ENCODE peak calls at places on chromosomes 13 and 19, in six cellular contexts. G is activated T-cell treated with anti-CD3 and anti-CD28 coated beads for 1 hour; D is GOT3; S is nephron progenitor cell; Q is Daoy; K is stimulated activated CD4-positive, alpha-beta T cell treated with anti-CD3 and anti-CD28 coated beads, Interleukin-12 subunit alpha, Interleukin-12 subunit beta, amount 100 ng/mL, for 24 hours. J is an unnamed sample.

GRCh38 chr13:98350746-98351330 is 173.8 kb upstream of the RNF113B start:
- DNase-seq in G (no peak), D (no peak), S (no peak), Q (no peak), K (no peak), J (no peak)

GRCh38 chr19:13275016-13275722 is 125.0 kb downstream of the IER2 start:
- DNase-seq in G (no peak), D (no peak), S (no peak), Q (peak), K (no peak), J (no peak)

GRCh38 chr19:47158367-47158791 is 27.7 kb downstream of the SAE1 start:
- DNase-seq in G (no peak), D (no peak), S (no peak), Q (no peak), K (no peak), J (no peak)

GRCh38 chr13:25963681-25964080 is 88.1 kb downstream of the SHISA2 start:
- DNase-seq in G (no peak), D (no peak), S (no peak), Q (peak), K (no peak), J (no peak)

GRCh38 chr13:97068146-97068545 is 73.9 kb upstream of the OXGR1 start:
- DNase-seq in G (no peak), D (no peak), S (no peak), Q (peak), K (no peak), J (no peak)

GRCh38 chr19:3145909-3146676 is 10.3 kb downstream of the GNA15 start:
- DNase-seq in G (no peak), D (no peak), S (no peak), Q (no peak), K (no peak), J (no peak)

GRCh38 chr19:52214241-52214640 is 24.4 kb downstream of the PPP2R1A start:
- DNase-seq in G (no peak), D (no peak), S (no peak), Q (no peak), K (no peak), J (no peak)

GRCh38 chr13:46683879-46684278 is 113.1 kb downstream of the ESD start:
- DNase-seq in G (no peak), D (no peak), S (no peak), Q (no peak), K (no peak), J (no peak)

GRCh38 chr19:15498910-15499309 is 9.4 kb upstream of the CYP4F22 start:
- DNase-seq in G (no peak), D (no peak), S (no peak), Q (peak), K (no peak), J (no peak)

GRCh38 chr19:43470288-43470687 is 4.9 kb upstream of the LYPD3 start:
- DNase-seq in G (peak), D (no peak), S (no peak), Q (peak), K (peak), J (peak)

GRCh38 chr19:7297742-7298141 is 3.5 kb upstream of the INSR start:
- DNase-seq in G (no peak), D (no peak), S (no peak), Q (no peak), K (no peak), J (no peak)

GRCh38 chr19:34254552-34255432 is at the start of gene GARRE1:
- DNase-seq in G (peak), D (no peak), S (peak), Q (peak), K (peak), J (no peak)

GRCh38 chr19:42313096-42313839 is at the start of gene TMEM145:
- DNase-seq in G (no peak), D (no peak), S (peak), Q (peak), K (no peak), J (no peak)

GRCh38 chr13:99656843-99657506 is 155.7 kb downstream of the TM9SF2 start:
- DNase-seq in G (peak), D (no peak), S (no peak), Q (no peak), K (no peak), J (no peak)

GRCh38 chr13:30071890-30072817 is 221.7 kb upstream of the UBL3 start:
- DNase-seq in G (no peak), D (no peak), S (no peak), Q (no peak), K (no peak), J (no peak)

GRCh38 chr13:29849071-29849541 is 1.3 kb downstream of the UBL3 start:
- DNase-seq in G (no peak), D (no peak), S (no peak), Q (peak), K (no peak), J (no peak)

GRCh38 chr19:38784224-38784623 is 4.8 kb upstream of the LGALS7B start:
- DNase-seq in G (no peak), D (no peak), S (no peak), Q (no peak), K (no peak), J (no peak)

GRCh38 chr13:73880365-73880764 is 253.8 kb downstream of the KLF12 start:
- DNase-seq in G (no peak), D (no peak), S (no peak), Q (peak), K (no peak), J (no peak)

GRCh38 chr13:50415428-50415827 is 400.2 kb downstream of the KCNRG start:
- DNase-seq in G (no peak), D (no peak), S (no peak), Q (no peak), K (no peak), J (no peak)

GRCh38 chr19:3986260-3987041 is 1.2 kb upstream of the EEF2 start:
- DNase-seq in G (peak), D (no peak), S (peak), Q (peak), K (no peak), J (no peak)

GRCh38 chr19:15464394-15465385 is at the start of gene RASAL3:
- DNase-seq in G (peak), D (no peak), S (no peak), Q (no peak), K (peak), J (no peak)

GRCh38 chr13:50800091-50800739 is 43.3 kb downstream of the DLEU7 start:
- DNase-seq in G (no peak), D (no peak), S (no peak), Q (peak), K (no peak), J (no peak)

GRCh38 chr19:51976852-51977251 is 9.8 kb downstream of the ZNF350 start:
- DNase-seq in G (no peak), D (no peak), S (no peak), Q (no peak), K (no peak), J (no peak)

GRCh38 chr19:46431824-46432223 is 3.1 kb upstream of the PNMA8C start:
- DNase-seq in G (no peak), D (no peak), S (no peak), Q (no peak), K (no peak), J (no peak)

GRCh38 chr13:103772576-103772975 is 706.4 kb upstream of the SLC10A2 start:
- DNase-seq in G (no peak), D (no peak), S (no peak), Q (peak), K (no peak), J (no peak)

GRCh38 chr13:86907116-86907515 is 764.1 kb upstream of the SLITRK5 start:
- DNase-seq in G (no peak), D (no peak), S (no peak), Q (no peak), K (no peak), J (no peak)

GRCh38 chr13:111482126-111482525 is 161.7 kb downstream of the TEX29 start:
- DNase-seq in G (no peak), D (no peak), S (no peak), Q (no peak), K (no peak), J (no peak)

GRCh38 chr13:23889598-23890224 is 511 bp upstream of the MIPEP start:
- DNase-seq in G (no peak), D (no peak), S (no peak), Q (peak), K (no peak), J (no peak)

GRCh38 chr13:102774596-102775375 is 1.2 kb upstream of the TEX30 start:
- DNase-seq in G (no peak), D (no peak), S (no peak), Q (no peak), K (no peak), J (no peak)

GRCh38 chr19:46660008-46660517 is 919 bp downstream of the DACT3 start:
- DNase-seq in G (no peak), D (no peak), S (peak), Q (peak), K (no peak), J (no peak)

GRCh38 chr19:46898731-46899130 is 37.9 kb downstream of the ARHGAP35 start:
- DNase-seq in G (no peak), D (peak), S (no peak), Q (peak), K (no peak), J (no peak)

GRCh38 chr13:112686364-112686763 is 3.5 kb upstream of the ATP11A start:
- DNase-seq in G (no peak), D (no peak), S (no peak), Q (no peak), K (no peak), J (no peak)

J was measured in activated naive CD8-positive, alpha-beta T cell treated with anti-CD3 and anti-CD28 coated beads, Interleukin-2, amount 50 U/mL, for 16 hours.